ENCODE peak calls at places on chromosomes 7 and 10, in nine cellular contexts. F is sigmoid colon, O is endothelial cell of umbilical vein, H is HCT116, T is transverse colon, P is breast epithelium, Z is GM12892, B is spleen, V is HepG2. K is an unnamed sample.

GRCh38 chr10:93999401-93999851 is 5.7 kb downstream of the PLCE1 start:
- DNase-seq in F (peak), O (no peak), H (no peak), T (peak), P (peak), Z (no peak), B (no peak), V (no peak), K (no peak)

GRCh38 chr10:43409385-43410109 is 561 bp upstream of the HNRNPF start:
- DNase-seq in F (peak), O (peak), H (no peak), T (peak), P (no peak), Z (no peak), B (peak), V (no peak), K (no peak)

GRCh38 chr10:126092806-126093205 is 196.4 kb downstream of the FANK1 start:
- DNase-seq in F (no peak), O (no peak), H (no peak), T (no peak), P (no peak), Z (no peak), B (no peak), V (no peak), K (no peak)

GRCh38 chr10:27644307-27644939 is 101.2 kb downstream of the MKX start:
- DNase-seq in F (no peak), O (no peak), H (no peak), T (no peak), P (no peak), Z (no peak), B (no peak), V (no peak), K (no peak)

GRCh38 chr10:36469585-36469984 is 655.8 kb upstream of the ANKRD30A start:
- DNase-seq in F (no peak), O (no peak), H (no peak), T (no peak), P (no peak), Z (no peak), B (no peak), V (no peak), K (no peak)

GRCh38 chr7:36712015-36712414 is 12.3 kb downstream of the AOAH start:
- DNase-seq in F (no peak), O (no peak), H (no peak), T (no peak), P (no peak), Z (no peak), B (no peak), V (no peak), K (no peak)

GRCh38 chr10:127993281-127993680 is 86.4 kb downstream of the PTPRE start:
- DNase-seq in F (peak), O (no peak), H (no peak), T (no peak), P (no peak), Z (no peak), B (no peak), V (no peak), K (no peak)

GRCh38 chr7:73741600-73741999 is 3.0 kb upstream of the ABHD11 start:
- DNase-seq in F (no peak), O (no peak), H (no peak), T (no peak), P (no peak), Z (no peak), B (no peak), V (no peak), K (no peak)

GRCh38 chr7:92590711-92591310 is 621 bp upstream of the FAM133B start:
- DNase-seq in F (no peak), O (no peak), H (no peak), T (no peak), P (no peak), Z (no peak), B (peak), V (no peak), K (no peak)

GRCh38 chr7:92448185-92448747 is 984 bp downstream of the GATAD1 start:
- DNase-seq in F (peak), O (peak), H (peak), T (peak), P (no peak), Z (peak), B (peak), V (peak), K (no peak)

GRCh38 chr10:30510184-30510931 is 76.4 kb downstream of the MAP3K8 start:
- DNase-seq in F (peak), O (no peak), H (no peak), T (peak), P (no peak), Z (peak), B (no peak), V (no peak), K (no peak)

GRCh38 chr7:110994028-110994967 is 96.6 kb upstream of the LRRN3 start:
- DNase-seq in F (no peak), O (peak), H (no peak), T (no peak), P (no peak), Z (no peak), B (no peak), V (no peak), K (no peak)

GRCh38 chr10:48299066-48299465 is 7.4 kb upstream of the MAPK8 start:
- DNase-seq in F (no peak), O (no peak), H (no peak), T (no peak), P (no peak), Z (no peak), B (no peak), V (no peak), K (no peak)

GRCh38 chr10:124156524-124157225 is 63.3 kb upstream of the CHST15 start:
- DNase-seq in F (peak), O (peak), H (no peak), T (no peak), P (no peak), Z (no peak), B (peak), V (no peak), K (no peak)

GRCh38 chr7:100585511-100586265 is at the start of gene LRCH4:
- DNase-seq in F (no peak), O (no peak), H (no peak), T (peak), P (peak), Z (peak), B (peak), V (no peak), K (no peak)

GRCh38 chr10:101050206-101051069 is 11.4 kb upstream of the KAZALD1 start:
- DNase-seq in F (peak), O (peak), H (no peak), T (peak), P (peak), Z (peak), B (peak), V (peak), K (peak)

GRCh38 chr7:16431646-16432424 is 10.5 kb upstream of the CRPPA start:
- DNase-seq in F (no peak), O (peak), H (peak), T (peak), P (no peak), Z (no peak), B (no peak), V (peak), K (no peak)

GRCh38 chr7:35780070-35780469 is 20.8 kb upstream of the SEPTIN7 start:
- DNase-seq in F (no peak), O (no peak), H (no peak), T (no peak), P (no peak), Z (no peak), B (no peak), V (no peak), K (no peak)

GRCh38 chr7:42210333-42210732 is 26.7 kb downstream of the GLI3 start:
- DNase-seq in F (no peak), O (no peak), H (no peak), T (no peak), P (no peak), Z (no peak), B (no peak), V (no peak), K (no peak)

GRCh38 chr7:81725496-81726117 is 44.2 kb downstream of the HGF start:
- DNase-seq in F (no peak), O (no peak), H (no peak), T (no peak), P (no peak), Z (no peak), B (no peak), V (no peak), K (no peak)

GRCh38 chr10:63520463-63521388 is 475 bp upstream of the REEP3 start:
- DNase-seq in F (peak), O (peak), H (peak), T (peak), P (peak), Z (peak), B (no peak), V (peak), K (peak)

GRCh38 chr10:24556746-24557742 is 166.6 kb downstream of the ARHGAP21 start:
- DNase-seq in F (no peak), O (peak), H (peak), T (peak), P (no peak), Z (peak), B (no peak), V (peak), K (peak)

GRCh38 chr7:134910968-134911367 is 75.3 kb upstream of the AGBL3 start:
- DNase-seq in F (no peak), O (no peak), H (no peak), T (no peak), P (no peak), Z (no peak), B (no peak), V (no peak), K (no peak)

GRCh38 chr10:34049469-34049868 is 715.0 kb upstream of the NRP1 start:
- DNase-seq in F (no peak), O (no peak), H (no peak), T (no peak), P (no peak), Z (no peak), B (no peak), V (no peak), K (no peak)

GRCh38 chr7:108418941-108419340 is 37.3 kb downstream of the NRCAM start:
- DNase-seq in F (no peak), O (peak), H (no peak), T (no peak), P (no peak), Z (no peak), B (no peak), V (no peak), K (no peak)

GRCh38 chr10:20984632-20985031 is 87.5 kb upstream of the NEBL start:
- DNase-seq in F (no peak), O (no peak), H (no peak), T (no peak), P (no peak), Z (no peak), B (no peak), V (no peak), K (no peak)

GRCh38 chr7:1372671-1373379 is 86.4 kb downstream of the MICALL2 start:
- DNase-seq in F (no peak), O (no peak), H (no peak), T (no peak), P (no peak), Z (no peak), B (no peak), V (peak), K (no peak)

GRCh38 chr10:122114156-122114747 is 125.3 kb downstream of the TACC2 start:
- DNase-seq in F (peak), O (peak), H (no peak), T (peak), P (no peak), Z (no peak), B (no peak), V (no peak), K (no peak)

GRCh38 chr10:11757452-11757819 is 15.3 kb downstream of the ECHDC3 start:
- DNase-seq in F (peak), O (peak), H (no peak), T (no peak), P (no peak), Z (no peak), B (no peak), V (peak), K (no peak)

GRCh38 chr7:50287121-50287520 is 17.4 kb upstream of the IKZF1 start:
- DNase-seq in F (no peak), O (no peak), H (no peak), T (no peak), P (no peak), Z (no peak), B (no peak), V (no peak), K (no peak)
- TF ChIP-seq POLR2AphosphoS5 in F (no peak), O (no peak), H (no peak), T (no peak), P (no peak), Z (no peak), B (no peak), V (no peak), K (no peak)

GRCh38 chr7:102286237-102287081 is at the start of gene SH2B2:
- DNase-seq in F (peak), O (peak), H (no peak), T (peak), P (no peak), Z (no peak), B (peak), V (peak), K (peak)
- TF ChIP-seq POLR2A in F (no peak), O (no peak), H (peak), T (peak), P (peak), Z (peak), B (peak), V (peak), K (no peak)

GRCh38 chr7:12570529-12571461 is at the start of gene SCIN:
- DNase-seq in F (peak), O (peak), H (no peak), T (peak), P (no peak), Z (peak), B (peak), V (no peak), K (peak)
- TF ChIP-seq POLR2AphosphoS5 in F (no peak), O (no peak), H (no peak), T (no peak), P (no peak), Z (no peak), B (no peak), V (no peak), K (no peak)

GRCh38 chr7:116671681-116672595 is at the start of gene MET:
- DNase-seq in F (peak), O (peak), H (peak), T (peak), P (peak), Z (peak), B (peak), V (peak), K (peak)
- TF ChIP-seq POLR2A in F (no peak), O (peak), H (peak), T (no peak), P (no peak), Z (no peak), B (no peak), V (peak), K (no peak)

GRCh38 chr10:17123961-17124360 is 5.7 kb downstream of the CUBN start:
- DNase-seq in F (no peak), O (no peak), H (no peak), T (no peak), P (no peak), Z (no peak), B (no peak), V (peak), K (no peak)

GRCh38 chr10:17128261-17128660 is 1.4 kb downstream of the CUBN start:
- DNase-seq in F (no peak), O (no peak), H (no peak), T (no peak), P (no peak), Z (no peak), B (no peak), V (no peak), K (no peak)

GRCh38 chr10:17125316-17125715 is 4.3 kb downstream of the CUBN start:
- DNase-seq in F (no peak), O (no peak), H (no peak), T (no peak), P (no peak), Z (no peak), B (no peak), V (no peak), K (no peak)

GRCh38 chr10:17123062-17123661 is 6.4 kb downstream of the CUBN start:
- DNase-seq in F (no peak), O (no peak), H (no peak), T (no peak), P (no peak), Z (no peak), B (no peak), V (no peak), K (no peak)

DNA sequence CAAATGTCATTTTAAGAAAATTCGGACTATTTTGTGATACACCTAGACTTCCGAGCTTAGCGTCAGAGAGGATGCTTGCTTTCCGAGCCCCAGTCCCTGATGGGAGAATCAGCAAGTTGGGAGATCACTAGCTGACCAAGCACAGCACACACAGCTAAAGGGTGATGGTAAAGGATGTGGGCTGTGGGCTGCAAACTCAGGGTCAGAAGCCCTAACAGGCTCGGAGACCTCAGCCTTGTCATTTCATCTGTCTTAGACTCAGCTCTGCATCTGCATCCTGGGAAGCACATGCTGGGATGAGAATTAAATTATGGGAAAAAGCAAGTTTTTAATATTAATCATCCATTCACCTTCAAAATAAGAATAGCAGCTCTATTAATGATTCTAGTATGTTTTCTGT is 3.3 kb downstream of the CUBN start:
- DNase-seq in F (no peak), O (no peak), H (no peak), T (no peak), P (no peak), Z (no peak), B (no peak), V (no peak), K (no peak)
- TF ChIP-seq POLR2AphosphoS5 in F (no peak), O (no peak), H (no peak), T (no peak), P (no peak), Z (no peak), B (no peak), V (no peak), K (no peak)

GRCh38 chr10:96130326-96130758 is 245 bp downstream of the ZNF518A start:
- DNase-seq in F (peak), O (peak), H (no peak), T (peak), P (peak), Z (peak), B (peak), V (peak), K (peak)
- TF ChIP-seq POLR2A in F (no peak), O (no peak), H (no peak), T (peak), P (no peak), Z (peak), B (peak), V (no peak), K (peak)

K was measured in GM12891.